ENCODE peak calls at places on chromosomes 16 and 17, in eight cellular contexts. Y is caudate nucleus; N is thoracic aorta; K is mammary epithelial cell; I is esophagus squamous epithelium; Q is ascending aorta; M is IMR-90; R is CD8-positive, alpha-beta memory T cell. W is an unnamed sample.
A peak's percentile ranks its signal among the peaks of the same experiment; 100 is the strongest.

GRCh38 chr17:40485851-40486512 is 15.4 kb downstream of the TNS4 start:
- DNase-seq in M (peak; percentile 100), N (no peak), R (no peak), Y (no peak), I (no peak), Q (peak; percentile 79), K (peak; percentile 96), W (peak; percentile 89)

GRCh38 chr16:10090816-10091215 is 91.4 kb downstream of the GRIN2A start:
- DNase-seq in K (peak; percentile 84), M (no peak), R (no peak), Q (no peak), I (no peak), Y (no peak), N (no peak), W (no peak)

GRCh38 chr16:66943426-66944053 is 8.2 kb downstream of the CES2 start:
- DNase-seq in K (no peak), I (no peak), M (no peak), N (no peak), Q (no peak), Y (no peak), R (no peak), W (no peak)

GRCh38 chr17:6567528-6568185 is 11.3 kb upstream of the PITPNM3 start:
- DNase-seq in M (no peak), Y (no peak), N (no peak), Q (no peak), K (peak; percentile 91), I (no peak), R (no peak), W (no peak)

GRCh38 chr17:35257080-35257701 is 14.3 kb downstream of the SLFN5 start:
- DNase-seq in K (peak; percentile 88), N (no peak), I (no peak), R (no peak), Q (no peak), M (peak; percentile 41), Y (no peak), W (peak; percentile 61)

GRCh38 chr16:70574595-70575271 is 51.1 kb downstream of the SF3B3 start:
- DNase-seq in M (peak; percentile 10), K (no peak), N (no peak), Q (peak; percentile 22), I (no peak), R (no peak), Y (no peak), W (no peak)

GRCh38 chr16:48064971-48065370 is 90.8 kb downstream of the ABCC12 start:
- DNase-seq in K (peak; percentile 35), Y (no peak), M (peak; percentile 42), Q (no peak), I (no peak), N (no peak), R (no peak), W (no peak)

GRCh38 chr17:78704594-78704993 is 77.5 kb downstream of the CYTH1 start:
- DNase-seq in I (no peak), R (no peak), Q (no peak), K (peak; percentile 27), M (no peak), Y (no peak), N (no peak), W (no peak)

GRCh38 chr17:18933102-18934058 is 18.6 kb upstream of the SLC5A10 start:
- DNase-seq in K (no peak), N (no peak), M (no peak), I (no peak), Y (no peak), R (no peak), Q (no peak), W (no peak)

GRCh38 chr17:43212641-43213490 is 1.2 kb downstream of the TMEM106A start:
- DNase-seq in Q (no peak), Y (no peak), M (no peak), I (no peak), R (no peak), N (no peak), K (no peak), W (no peak)

GRCh38 chr16:11576427-11577289 is 10.1 kb downstream of the LITAF start:
- DNase-seq in Y (no peak), N (no peak), R (no peak), M (no peak), K (no peak), Q (no peak), I (no peak), W (no peak)

GRCh38 chr16:50323335-50324011 is 45.3 kb downstream of the BRD7 start:
- DNase-seq in I (no peak), Q (peak; percentile 72), K (no peak), R (no peak), Y (no peak), M (peak; percentile 56), N (no peak), W (no peak)

GRCh38 chr17:40190197-40191021 is 13.1 kb downstream of the RAPGEFL1 start:
- DNase-seq in Y (no peak), R (no peak), N (no peak), K (no peak), Q (no peak), M (no peak), I (no peak), W (no peak)

GRCh38 chr17:50649042-50649908 is 14.6 kb downstream of the ABCC3 start:
- DNase-seq in K (no peak), R (no peak), M (peak; percentile 64), Q (no peak), N (no peak), I (no peak), Y (no peak), W (no peak)

GRCh38 chr17:83109793-83110645 is 30.6 kb downstream of the METRNL start:
- DNase-seq in M (peak; percentile 97), Q (peak; percentile 99), K (peak; percentile 91), R (no peak), I (peak; percentile 47), N (peak; percentile 98), Y (no peak), W (peak; percentile 63)

GRCh38 chr16:84530590-84530989 is 26.1 kb upstream of the MEAK7 start:
- DNase-seq in N (no peak), K (no peak), Y (no peak), I (no peak), R (no peak), Q (no peak), M (no peak), W (no peak)

GRCh38 chr17:19242926-19243325 is 5.8 kb downstream of the EPN2 start:
- DNase-seq in Q (no peak), R (no peak), K (no peak), Y (no peak), M (no peak), N (no peak), I (no peak), W (no peak)

GRCh38 chr17:27578718-27579085 is 52.3 kb upstream of the LGALS9 start:
- DNase-seq in Y (no peak), M (peak; percentile 68), Q (no peak), I (no peak), K (peak; percentile 24), N (no peak), R (no peak), W (no peak)

GRCh38 chr16:66844009-66844341 is 239 bp upstream of the CA7 start:
- DNase-seq in Q (peak; percentile 50), N (no peak), R (no peak), Y (no peak), K (no peak), M (no peak), I (no peak), W (no peak)

GRCh38 chr17:41329279-41329925 is 13.9 kb upstream of the KRTAP17-1 start:
- DNase-seq in I (no peak), N (no peak), M (peak; percentile 56), Q (no peak), R (no peak), Y (no peak), K (peak; percentile 52), W (no peak)

GRCh38 chr16:15705064-15705565 is 55.1 kb downstream of the NDE1 start:
- DNase-seq in Y (no peak), M (no peak), I (no peak), N (no peak), K (no peak), R (no peak), Q (no peak), W (no peak)
- H3K27ac ChIP-seq in Y (no peak overlapping the region), M (no peak overlapping the region), I (no peak overlapping the region), N (no peak overlapping the region), K (no peak overlapping the region), R (no peak overlapping the region), Q (peak overlapping the region; percentile 53), W (no peak overlapping the region)

GRCh38 chr16:28192811-28193529 is 18.8 kb downstream of the XPO6 start:
- DNase-seq in Y (no peak), I (no peak), M (no peak), K (no peak), N (no peak), Q (no peak), R (peak; percentile 64), W (no peak)
- H3K27ac ChIP-seq in Y (no peak overlapping the region), I (peak overlapping the region; percentile 27), M (peak overlapping the region; percentile 76), K (no peak overlapping the region), N (no peak overlapping the region), Q (no peak overlapping the region), R (peak overlapping the region; percentile 69), W (peak overlapping the region; percentile 70)

DNA sequence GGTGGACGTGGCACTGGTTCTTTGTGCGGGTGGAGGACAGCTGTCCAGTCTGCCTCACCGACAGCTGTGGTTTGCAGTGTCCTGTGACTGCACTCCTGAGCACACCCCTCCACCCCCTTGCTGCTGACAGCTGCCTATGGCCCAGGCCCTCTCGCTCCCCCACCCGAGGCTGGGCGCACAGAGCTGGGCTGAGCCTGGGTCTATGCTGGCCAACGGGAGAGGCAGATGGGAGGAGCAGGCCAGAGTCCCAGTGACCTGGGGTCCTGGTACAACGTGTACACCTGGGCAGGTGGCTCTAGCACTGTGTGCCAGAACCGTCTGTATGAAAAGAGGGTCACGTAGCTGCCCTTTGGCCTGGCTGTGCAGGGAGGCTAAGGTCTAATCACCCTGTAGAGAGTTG is 30.5 kb downstream of the BAIAP2 start:
- DNase-seq in R (no peak), N (no peak), K (no peak), M (no peak), I (no peak), Y (no peak), Q (no peak), W (no peak)
- H3K27ac ChIP-seq in R (no peak overlapping the region), N (no peak overlapping the region), K (peak overlapping the region; percentile 56), M (no peak overlapping the region), I (peak overlapping the region; percentile 95), Y (peak overlapping the region; percentile 26), Q (no peak overlapping the region), W (peak overlapping the region; percentile 77)

GRCh38 chr16:21639493-21639892 is 12.9 kb downstream of the IGSF6 start:
- DNase-seq in K (no peak), R (no peak), M (no peak), I (no peak), Q (no peak), N (no peak), Y (no peak), W (no peak)
- H3K27ac ChIP-seq in K (peak overlapping the region; percentile 84), R (no peak overlapping the region), M (no peak overlapping the region), I (no peak overlapping the region), Q (no peak overlapping the region), N (no peak overlapping the region), Y (no peak overlapping the region), W (peak overlapping the region; percentile 85)

DNA sequence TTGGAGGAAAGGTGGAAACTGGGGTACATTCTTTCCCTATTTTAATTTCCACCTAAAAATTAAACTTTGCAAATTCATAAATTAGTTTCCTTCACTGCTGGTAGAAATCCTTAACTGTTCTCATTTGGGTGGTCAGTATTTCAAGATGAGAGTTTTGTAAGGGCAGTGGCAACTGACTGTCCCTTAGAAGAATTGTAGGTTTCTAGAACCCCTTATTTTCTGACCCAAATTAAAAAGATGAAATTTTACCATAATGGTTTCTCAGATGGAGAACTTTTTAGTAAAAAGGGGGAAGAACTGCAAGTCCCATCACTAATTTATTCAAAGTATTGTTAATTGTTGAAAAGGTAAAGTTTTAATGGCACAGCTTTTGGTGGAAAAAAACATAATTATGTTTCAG is 5.6 kb downstream of the IGF2BP1 start:
- DNase-seq in Y (no peak), Q (no peak), M (no peak), N (no peak), I (no peak), K (no peak), R (no peak), W (no peak)
- H3K27ac ChIP-seq in Y (no peak overlapping the region), Q (no peak overlapping the region), M (no peak overlapping the region), N (no peak overlapping the region), I (no peak overlapping the region), K (no peak overlapping the region), R (no peak overlapping the region), W (no peak overlapping the region)